ENCODE peak calls at places on chromosome 18, in nine cellular contexts. G is ELR, D is GM23248, U is GM20000, O is Karpas-422, W is NCI-H2029 treated with DMSO at 0.1 percent for 48 hours, P is fibroblast of mammary gland, E is NCI-H2081, T is cerebellum. C is an unnamed sample.

GRCh38 chr18:24086082-24086481 is 52.8 kb upstream of the CABYR start:
- DNase-seq in G (no peak), D (no peak), U (no peak), O (no peak), W (no peak), P (no peak), E (peak; percentile 86), T (no peak), C (no peak)

GRCh38 chr18:78797499-78797898 is 182.1 kb upstream of the SALL3 start:
- DNase-seq in G (no peak), D (no peak), U (no peak), O (no peak), W (no peak), P (no peak), E (no peak), T (no peak), C (no peak)

GRCh38 chr18:46859855-46860254 is 57.5 kb downstream of the PIAS2 start:
- DNase-seq in G (no peak), D (no peak), U (peak; percentile 15), O (no peak), W (no peak), P (peak; percentile 25), E (no peak), T (no peak), C (no peak)

GRCh38 chr18:61955644-61956043 is 62.8 kb upstream of the RNF152 start:
- DNase-seq in G (no peak), D (no peak), U (no peak), O (no peak), W (no peak), P (no peak), E (no peak), T (no peak), C (no peak)

GRCh38 chr18:8654482-8655451 is 45.5 kb downstream of the RAB12 start:
- DNase-seq in G (peak; percentile 56), D (peak; percentile 50), U (peak; percentile 64), O (peak; percentile 57), W (no peak), P (peak; percentile 36), E (peak; percentile 7), T (peak; percentile 70), C (no peak)

GRCh38 chr18:53093650-53094049 is 753.7 kb downstream of the DCC start:
- DNase-seq in G (no peak), D (no peak), U (no peak), O (no peak), W (no peak), P (no peak), E (no peak), T (no peak), C (no peak)

GRCh38 chr18:60485207-60485606 is 112.6 kb upstream of the MC4R start:
- DNase-seq in G (no peak), D (peak; percentile 48), U (no peak), O (no peak), W (no peak), P (no peak), E (no peak), T (no peak), C (no peak)

GRCh38 chr18:48904847-48905394 is 45.8 kb downstream of the SMAD7 start:
- DNase-seq in G (no peak), D (no peak), U (no peak), O (no peak), W (no peak), P (no peak), E (no peak), T (no peak), C (no peak)

GRCh38 chr18:50726960-50727589 is 92.7 kb downstream of the MRO start:
- DNase-seq in G (no peak), D (no peak), U (peak; percentile 80), O (no peak), W (no peak), P (no peak), E (peak; percentile 61), T (peak; percentile 66), C (no peak)

GRCh38 chr18:35095983-35096676 is 54.9 kb downstream of the MAPRE2 start:
- DNase-seq in G (peak; percentile 66), D (peak; percentile 32), U (peak; percentile 20), O (no peak), W (no peak), P (peak; percentile 23), E (no peak), T (no peak), C (no peak)

GRCh38 chr18:24270937-24271380 is 126.7 kb downstream of the OSBPL1A start:
- DNase-seq in G (peak; percentile 63), D (peak; percentile 69), U (no peak), O (no peak), W (no peak), P (peak; percentile 63), E (no peak), T (peak; percentile 11), C (no peak)

GRCh38 chr18:54679318-54680149 is 88.5 kb downstream of the DYNAP start:
- DNase-seq in G (peak; percentile 83), D (peak; percentile 82), U (peak; percentile 15), O (peak; percentile 77), W (no peak), P (peak; percentile 89), E (peak; percentile 59), T (peak; percentile 33), C (no peak)

GRCh38 chr18:12079504-12080237 is 14.0 kb upstream of the ANKRD62 start:
- DNase-seq in G (no peak), D (peak; percentile 33), U (no peak), O (no peak), W (no peak), P (peak; percentile 72), E (no peak), T (no peak), C (no peak)

GRCh38 chr18:45871655-45872054 is 46.2 kb downstream of the SIGLEC15 start:
- DNase-seq in G (peak; percentile 76), D (peak; percentile 49), U (no peak), O (peak; percentile 34), W (no peak), P (peak; percentile 36), E (no peak), T (no peak), C (no peak)

GRCh38 chr18:48405108-48405507 is 4.1 kb downstream of the ZBTB7C start:
- DNase-seq in G (peak; percentile 56), D (peak; percentile 79), U (no peak), O (no peak), W (no peak), P (peak; percentile 54), E (no peak), T (no peak), C (no peak)

GRCh38 chr18:79405019-79405780 is 9.5 kb downstream of the NFATC1 start:
- DNase-seq in G (no peak), D (no peak), U (no peak), O (no peak), W (no peak), P (no peak), E (no peak), T (no peak), C (no peak)

GRCh38 chr18:63241317-63241712 is 78.3 kb downstream of the BCL2 start:
- DNase-seq in G (no peak), D (no peak), U (no peak), O (no peak), W (no peak), P (no peak), E (no peak), T (no peak), C (no peak)

GRCh38 chr18:77223221-77223639 is 26.4 kb upstream of the GALR1 start:
- DNase-seq in G (peak; percentile 63), D (peak; percentile 49), U (no peak), O (no peak), W (no peak), P (no peak), E (peak; percentile 16), T (no peak), C (no peak)